ENCODE peak calls at places on chromosomes 12 and 14, in eight cellular contexts. Z is body of pancreas; W is hepatocyte; C is MM.1S; M is HL-60; I is psoas muscle; X is tibial nerve; F is CD8-positive, alpha-beta T cell. E is an unnamed sample. For H3K27me3, the result is how much of the 10 kb centered on the place peaks cover.

GRCh38 chr14:60226296-60226695 is 22.7 kb upstream of the PPM1A start:
- DNase-seq in W (no peak), Z (no peak), M (peak), X (no peak), C (no peak), I (no peak), F (no peak), E (no peak)

GRCh38 chr14:24277606-24278321 is 6.4 kb upstream of the RABGGTA start:
- DNase-seq in X (no peak), M (peak), Z (no peak), F (no peak), W (no peak), I (no peak), C (no peak), E (no peak)

GRCh38 chr12:131869871-131870418 is 24.5 kb upstream of the ULK1 start:
- DNase-seq in C (no peak), M (no peak), X (no peak), F (no peak), W (no peak), Z (no peak), I (no peak), E (no peak)

GRCh38 chr12:26062566-26062965 is 62.3 kb downstream of the BHLHE41 start:
- DNase-seq in X (no peak), M (no peak), C (no peak), F (no peak), I (no peak), Z (no peak), W (no peak), E (no peak)

GRCh38 chr14:56474419-56475022 is 105.1 kb upstream of the TMEM260 start:
- DNase-seq in W (peak), M (peak), X (peak), Z (no peak), C (peak), I (no peak), F (no peak), E (peak)

GRCh38 chr12:131014343-131014742 is 60.6 kb downstream of the ADGRD1 start:
- DNase-seq in F (no peak), C (no peak), X (no peak), W (no peak), Z (no peak), I (no peak), M (no peak), E (no peak)

GRCh38 chr14:75718199-75718598 is 57.2 kb downstream of the TTLL5 start:
- DNase-seq in X (no peak), M (no peak), W (no peak), F (no peak), C (no peak), I (no peak), Z (no peak), E (no peak)

GRCh38 chr14:52877628-52878027 is 73.2 kb downstream of the FERMT2 start:
- DNase-seq in C (no peak), M (no peak), I (no peak), F (no peak), X (no peak), W (no peak), Z (no peak), E (no peak)

GRCh38 chr12:104942075-104942474 is 16.0 kb downstream of the SLC41A2 start:
- DNase-seq in Z (no peak), I (no peak), F (no peak), M (no peak), C (no peak), X (no peak), W (no peak), E (no peak)

GRCh38 chr12:104935892-104936291 is 22.2 kb downstream of the SLC41A2 start:
- DNase-seq in M (no peak), W (no peak), X (no peak), I (no peak), Z (no peak), F (no peak), C (no peak), E (no peak)

GRCh38 chr12:104941454-104941853 is 16.6 kb downstream of the SLC41A2 start:
- DNase-seq in X (no peak), I (no peak), Z (no peak), F (no peak), W (no peak), C (no peak), M (no peak), E (no peak)

GRCh38 chr12:104938371-104938770 is 19.7 kb downstream of the SLC41A2 start:
- DNase-seq in W (no peak), F (no peak), M (no peak), Z (no peak), C (no peak), I (no peak), X (peak), E (no peak)

GRCh38 chr12:104939089-104939488 is 19.0 kb downstream of the SLC41A2 start:
- DNase-seq in I (no peak), W (no peak), X (no peak), Z (no peak), C (no peak), F (no peak), M (no peak), E (no peak)
- H3K4me3 ChIP-seq in I (no peak), W (no peak), X (no peak), Z (no peak), C (no peak), F (no peak), M (no peak), E (no peak)

GRCh38 chr12:57479043-57479375 is 657 bp downstream of the ARHGAP9 start:
- DNase-seq in Z (no peak), W (no peak), I (no peak), C (no peak), X (no peak), F (no peak), M (no peak), E (no peak)
- H3K27me3 ChIP-seq in Z (under half), W (under half), I (under half), C (under half), X (under half), F (under half), M (under half), E (half or more)

DNA sequence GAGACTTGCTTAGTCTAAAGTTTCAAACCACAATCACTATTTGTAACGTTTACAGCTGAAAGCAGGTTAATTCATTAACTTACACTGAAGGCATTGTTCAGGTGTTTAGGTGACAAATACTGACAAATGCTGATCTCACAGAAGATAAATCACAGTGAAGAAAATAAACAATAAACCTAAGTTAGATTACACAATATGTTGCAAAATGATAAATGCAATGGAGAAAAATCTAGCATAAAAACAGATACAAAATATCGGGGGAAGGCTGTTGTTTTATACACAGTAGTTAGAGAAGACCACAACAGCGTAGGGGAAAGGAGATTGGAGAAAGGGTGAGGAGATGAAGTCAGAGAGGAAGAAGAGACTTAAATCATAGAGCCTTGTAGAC is 3.0 kb downstream of the SCAF11 start:
- DNase-seq in M (no peak), Z (no peak), C (no peak), I (no peak), X (no peak), F (no peak), W (no peak), E (no peak)
- H3K4me3 ChIP-seq in M (no peak), Z (no peak), C (no peak), I (peak), X (no peak), F (no peak), W (no peak), E (no peak)

GRCh38 chr12:128266559-128267245 is at the start of gene TMEM132C:
- DNase-seq in C (no peak), W (peak), X (no peak), Z (no peak), I (no peak), F (no peak), M (no peak), E (no peak)

GRCh38 chr12:128267246-128267622 is 264 bp downstream of the TMEM132C start:
- DNase-seq in F (no peak), I (no peak), M (no peak), W (peak), C (no peak), X (no peak), Z (no peak), E (no peak)

GRCh38 chr12:128268348-128268725 is 1.4 kb downstream of the TMEM132C start:
- DNase-seq in C (no peak), W (no peak), Z (no peak), M (no peak), F (no peak), I (no peak), X (no peak), E (no peak)

GRCh38 chr12:128267651-128268347 is 829 bp downstream of the TMEM132C start:
- DNase-seq in I (no peak), Z (no peak), M (no peak), C (no peak), F (no peak), X (no peak), W (peak), E (no peak)

GRCh38 chr12:128269108-128269713 is 2.2 kb downstream of the TMEM132C start:
- DNase-seq in C (no peak), Z (no peak), X (no peak), I (no peak), M (no peak), F (no peak), W (peak), E (no peak)
- H3K27me3 ChIP-seq in C (under half), Z (under half), X (under half), I (under half), M (under half), F (under half), W (half or more), E (under half)

DNA sequence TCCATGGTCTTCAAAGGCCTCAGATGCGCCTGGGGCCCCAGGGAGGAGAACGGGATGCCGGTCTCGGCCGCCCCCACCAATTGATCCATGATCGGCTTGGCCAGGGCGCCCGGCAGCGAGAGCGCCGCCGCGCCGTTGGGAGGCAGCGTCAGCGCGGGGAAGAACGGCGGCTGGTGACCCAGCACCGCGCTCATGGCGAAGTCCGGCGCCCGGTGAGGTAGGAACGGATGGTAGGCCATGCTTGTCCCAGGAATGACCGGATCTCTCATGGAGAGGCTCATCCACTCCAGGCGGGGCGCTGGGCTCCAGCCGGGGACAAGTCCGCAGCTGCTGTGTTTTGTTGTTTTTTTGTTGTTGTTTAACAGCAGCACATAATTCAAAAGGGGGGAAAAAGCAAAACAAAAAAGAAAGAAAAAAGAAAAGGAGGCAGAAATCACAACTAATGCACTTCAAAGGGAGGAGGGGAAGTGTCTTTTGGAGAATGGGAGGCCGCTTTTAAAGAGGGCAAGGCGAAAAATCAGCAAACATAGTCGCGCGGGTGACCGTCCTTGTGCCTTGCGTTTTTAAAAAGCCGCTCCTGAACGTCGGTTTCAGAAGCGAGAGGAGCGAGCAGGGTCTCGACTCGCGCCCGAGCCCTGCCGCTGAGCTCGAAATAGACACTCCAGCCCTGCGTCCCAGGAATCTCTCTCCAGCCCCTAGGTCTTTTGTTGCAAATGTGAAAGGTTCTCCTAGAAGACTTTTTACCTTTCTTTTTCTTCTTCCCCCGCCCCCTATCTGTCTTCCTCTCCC is 861 bp downstream of the TBX3 start:
- DNase-seq in Z (no peak), M (no peak), C (no peak), W (no peak), X (no peak), I (peak), F (no peak), E (peak)
- H3K4me3 ChIP-seq in Z (no peak), M (no peak), C (no peak), W (peak), X (peak), I (peak), F (peak), E (peak)